ENCODE peak calls at places on chromosomes 4 and X, in seven cellular contexts. G is endothelial cell of umbilical vein, D is pancreas, U is hepatocyte, C is tibial nerve, F is colonic mucosa, V is OCI-LY7. I is an unnamed sample. For H3K4me1, the result is how much of the 10 kb centered on the place peaks cover.

GRCh38 chr4:74330295-74330750 is 22.1 kb downstream of the EPGN start:
- DNase-seq in G (peak), D (no peak), U (no peak), C (no peak), F (no peak), V (no peak), I (no peak)

GRCh38 chrX:37995428-37995827 is 10.9 kb upstream of the SYTL5 start:
- DNase-seq in G (no peak), D (no peak), U (no peak), C (no peak), F (no peak), V (no peak), I (no peak)

GRCh38 chr4:186725422-186726149 is 1.9 kb upstream of the FAT1 start:
- DNase-seq in G (peak), D (peak), U (peak), C (peak), F (peak), V (no peak), I (peak)

GRCh38 chr4:114229721-114230120 is 250.3 kb upstream of the ARSJ start:
- DNase-seq in G (no peak), D (no peak), U (no peak), C (no peak), F (no peak), V (no peak), I (no peak)

GRCh38 chr4:168880087-168880675 is 129.9 kb downstream of the CBR4 start:
- DNase-seq in G (no peak), D (no peak), U (no peak), C (no peak), F (no peak), V (no peak), I (no peak)

GRCh38 chrX:87526281-87526680 is 8.7 kb downstream of the KLHL4 start:
- DNase-seq in G (no peak), D (no peak), U (no peak), C (no peak), F (no peak), V (no peak), I (no peak)

GRCh38 chr4:76386566-76387305 is 34.2 kb downstream of the CCDC158 start:
- DNase-seq in G (no peak), D (no peak), U (no peak), C (no peak), F (no peak), V (no peak), I (no peak)

GRCh38 chr4:174284181-174284886 is 623 bp downstream of the CEP44 start:
- DNase-seq in G (peak), D (no peak), U (peak), C (no peak), F (peak), V (no peak), I (no peak)

GRCh38 chrX:50470103-50471031 is at the start of gene DGKK:
- DNase-seq in G (no peak), D (no peak), U (peak), C (no peak), F (no peak), V (no peak), I (peak)

GRCh38 chr4:71011451-71011850 is 18.0 kb downstream of the DCK start:
- DNase-seq in G (no peak), D (no peak), U (no peak), C (no peak), F (no peak), V (no peak), I (no peak)

GRCh38 chrX:36434521-36434920 is 515.0 kb downstream of the CFAP47 start:
- DNase-seq in G (no peak), D (no peak), U (no peak), C (no peak), F (no peak), V (no peak), I (no peak)

GRCh38 chr4:102868153-102868781 is 525 bp upstream of the CISD2 start:
- DNase-seq in G (no peak), D (no peak), U (no peak), C (peak), F (peak), V (peak), I (peak)

GRCh38 chr4:4764506-4764905 is 95.0 kb upstream of the MSX1 start:
- DNase-seq in G (no peak), D (no peak), U (no peak), C (no peak), F (no peak), V (no peak), I (no peak)

GRCh38 chrX:132004728-132005127 is 18.4 kb upstream of the STK26 start:
- DNase-seq in G (no peak), D (no peak), U (no peak), C (no peak), F (no peak), V (no peak), I (no peak)

GRCh38 chr4:87975466-87975865 is at the start of gene SPP1:
- DNase-seq in G (no peak), D (peak), U (peak), C (no peak), F (no peak), V (peak), I (peak)

GRCh38 chrX:10104958-10105658 is 51.7 kb upstream of the CLCN4 start:
- DNase-seq in G (no peak), D (no peak), U (no peak), C (peak), F (no peak), V (no peak), I (no peak)

GRCh38 chr4:17276821-17277220 is 235.1 kb downstream of the QDPR start:
- DNase-seq in G (peak), D (no peak), U (no peak), C (no peak), F (peak), V (no peak), I (no peak)

GRCh38 chr4:87209696-87210095 is 10.7 kb downstream of the KLHL8 start:
- DNase-seq in G (no peak), D (peak), U (no peak), C (peak), F (no peak), V (peak), I (no peak)

GRCh38 chrX:139750390-139750789 is 42.4 kb upstream of the MCF2 start:
- DNase-seq in G (no peak), D (no peak), U (no peak), C (no peak), F (no peak), V (no peak), I (no peak)

GRCh38 chr4:111230265-111230664 is 607.4 kb upstream of the PITX2 start:
- DNase-seq in G (no peak), D (no peak), U (no peak), C (no peak), F (no peak), V (no peak), I (no peak)

GRCh38 chrX:48468693-48469691 is 1.1 kb downstream of the SLC38A5 start:
- DNase-seq in G (no peak), D (peak), U (no peak), C (no peak), F (peak), V (peak), I (no peak)

GRCh38 chr4:95674451-95675095 is 125.8 kb upstream of the UNC5C start:
- DNase-seq in G (peak), D (no peak), U (no peak), C (no peak), F (no peak), V (no peak), I (no peak)

GRCh38 chr4:150126880-150127236 is 48.6 kb downstream of the DCLK2 start:
- DNase-seq in G (peak), D (no peak), U (no peak), C (no peak), F (no peak), V (no peak), I (no peak)

GRCh38 chr4:39606747-39607146 is 31.9 kb downstream of the SMIM14 start:
- DNase-seq in G (no peak), D (no peak), U (no peak), C (no peak), F (no peak), V (no peak), I (no peak)

GRCh38 chrX:19772759-19773623 is 114.4 kb downstream of the SH3KBP1 start:
- DNase-seq in G (peak), D (no peak), U (no peak), C (no peak), F (no peak), V (peak), I (no peak)

GRCh38 chrX:153433161-153433680 is 12.6 kb downstream of the TREX2 start:
- DNase-seq in G (no peak), D (no peak), U (no peak), C (no peak), F (no peak), V (no peak), I (no peak)

GRCh38 chr4:3530663-3531254 is 1.5 kb downstream of the LRPAP1 start:
- DNase-seq in G (no peak), D (no peak), U (peak), C (no peak), F (no peak), V (no peak), I (no peak)

GRCh38 chr4:3533421-3533820 is 1.2 kb upstream of the LRPAP1 start:
- DNase-seq in G (no peak), D (no peak), U (no peak), C (no peak), F (no peak), V (no peak), I (no peak)

GRCh38 chr4:3531306-3531886 is 826 bp downstream of the LRPAP1 start:
- DNase-seq in G (no peak), D (peak), U (peak), C (no peak), F (no peak), V (peak), I (no peak)

GRCh38 chr4:3532714-3533336 is 603 bp upstream of the LRPAP1 start:
- DNase-seq in G (no peak), D (peak), U (peak), C (no peak), F (peak), V (no peak), I (no peak)

GRCh38 chr4:3531887-3532713 is at the start of gene LRPAP1:
- DNase-seq in G (peak), D (peak), U (peak), C (peak), F (peak), V (peak), I (peak)
- H3K4me1 ChIP-seq in G (under half), D (under half), U (under half), C (under half), F (under half), V (under half), I (under half)

DNA sequence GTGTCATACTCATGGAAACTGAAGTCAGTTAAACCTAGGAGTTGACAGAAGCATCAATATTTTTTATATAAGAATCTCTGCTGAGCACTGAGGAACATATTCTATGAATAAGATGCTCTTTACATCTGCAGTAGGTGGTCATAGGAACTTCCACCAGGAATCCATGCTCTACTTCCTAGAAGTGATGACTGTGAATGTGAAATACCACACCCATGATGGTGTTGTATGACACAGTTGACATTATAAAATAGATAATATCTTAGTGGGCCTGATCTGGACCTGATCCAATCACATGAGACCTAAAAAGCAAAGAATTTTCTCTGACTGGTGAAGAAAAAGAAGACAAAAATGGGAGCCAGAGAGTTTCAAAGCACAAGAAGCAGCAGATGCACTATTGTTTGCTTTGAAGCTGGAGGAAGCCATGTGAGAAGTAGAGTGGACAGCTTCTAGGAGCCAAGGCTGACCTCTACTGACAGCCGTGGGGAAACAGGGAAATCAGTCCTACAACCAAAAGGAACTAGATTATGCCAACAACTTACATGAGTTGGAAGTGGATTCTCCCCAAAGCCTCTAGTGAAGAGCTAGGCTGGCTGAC is 68.6 kb upstream of the HS3ST1 start:
- DNase-seq in G (no peak), D (no peak), U (no peak), C (no peak), F (peak), V (no peak), I (no peak)
- TF ChIP-seq CTCF in G (no peak), D (no peak), U (no peak), C (no peak), F (peak), V (no peak), I (no peak)

DNA sequence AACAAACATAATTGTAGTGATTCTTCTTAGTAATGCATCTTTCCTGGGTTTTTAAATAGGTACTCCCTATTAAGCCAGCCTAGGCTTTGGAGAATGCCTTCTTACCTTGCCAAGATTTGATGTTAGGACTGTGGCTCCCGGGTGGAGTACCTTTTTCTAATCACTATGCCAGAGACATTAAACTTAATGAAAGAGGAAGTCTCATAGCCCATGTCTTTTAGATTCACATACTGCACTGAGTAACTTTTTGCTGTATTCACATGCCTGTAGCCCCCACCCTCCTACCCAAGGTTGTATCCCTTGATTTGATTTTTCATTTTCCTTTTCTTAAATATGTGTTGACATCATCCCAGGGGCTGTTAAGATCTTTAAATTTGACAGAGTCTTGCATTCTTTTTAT is 104.2 kb upstream of the TLR2 start:
- DNase-seq in G (no peak), D (no peak), U (no peak), C (no peak), F (no peak), V (peak), I (no peak)
- H3K4me1 ChIP-seq in G (under half), D (under half), U (under half), C (under half), F (under half), V (half or more), I (under half)

DNA sequence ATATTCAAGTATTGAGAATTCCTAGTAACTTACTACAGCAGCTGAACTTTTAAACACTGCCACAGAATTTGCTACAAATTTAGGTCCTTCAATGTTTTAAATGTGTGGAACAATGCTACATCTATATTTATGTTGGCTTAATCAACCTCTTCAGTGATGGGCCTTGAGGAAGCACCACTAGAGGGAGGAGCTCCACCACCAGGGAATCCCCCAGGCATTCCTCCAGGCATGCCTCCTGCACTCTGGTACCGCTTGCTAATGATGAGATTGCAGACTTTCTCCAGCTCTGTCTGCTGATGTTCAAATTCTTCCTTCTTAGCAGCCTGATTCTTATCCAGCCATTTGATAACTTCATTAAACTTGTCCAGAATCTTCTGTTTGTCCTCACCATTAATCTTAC is 190.8 kb downstream of the HTR2C start:
- DNase-seq in G (no peak), D (no peak), U (peak), C (no peak), F (no peak), V (no peak), I (peak)
- TF ChIP-seq CTCF in G (no peak), D (no peak), U (no peak), C (no peak), F (no peak), V (no peak), I (peak)

I was measured in Caco-2.